ENCODE peak calls at places on chromosomes 1 and 21, in nine cellular contexts. P, Q, Y, T, I, R, Z, C and F are unnamed samples.
A peak's percentile ranks its signal among the peaks of the same experiment; 100 is the strongest.

GRCh38 chr21:31145271-31145801 is 107.1 kb upstream of the KRTAP19-8 start:
- DNase-seq in P (no peak), Q (no peak), Y (no peak), T (no peak), I (no peak), R (no peak), Z (no peak), C (no peak), F (no peak)

GRCh38 chr1:237879195-237879594 is 11.5 kb downstream of the ZP4 start:
- DNase-seq in P (no peak), Q (peak; percentile 71), Y (no peak), T (no peak), I (no peak), R (no peak), Z (no peak), C (no peak), F (no peak)

GRCh38 chr1:165668184-165668583 is 30.2 kb downstream of the ALDH9A1 start:
- DNase-seq in P (no peak), Q (no peak), Y (no peak), T (no peak), I (no peak), R (no peak), Z (no peak), C (no peak), F (no peak)

GRCh38 chr21:32886339-32886738 is 114.8 kb upstream of the PAXBP1 start:
- DNase-seq in P (no peak), Q (no peak), Y (peak; percentile 14), T (no peak), I (no peak), R (no peak), Z (no peak), C (no peak), F (no peak)

GRCh38 chr1:6724517-6725141 is 23.0 kb upstream of the DNAJC11 start:
- DNase-seq in P (no peak), Q (peak; percentile 58), Y (no peak), T (peak; percentile 71), I (no peak), R (peak; percentile 58), Z (no peak), C (no peak), F (no peak)

GRCh38 chr1:1539310-1540014 is 962 bp downstream of the TMEM240 start:
- DNase-seq in P (no peak), Q (peak; percentile 19), Y (no peak), T (peak; percentile 24), I (no peak), R (no peak), Z (no peak), C (peak; percentile 43), F (no peak)

GRCh38 chr1:96520542-96520941 is 201.0 kb upstream of the PTBP2 start:
- DNase-seq in P (no peak), Q (peak; percentile 42), Y (no peak), T (no peak), I (peak; percentile 38), R (no peak), Z (no peak), C (no peak), F (no peak)

GRCh38 chr1:40936878-40937484 is 42.5 kb upstream of the CTPS1 start:
- DNase-seq in P (no peak), Q (peak; percentile 86), Y (no peak), T (peak; percentile 56), I (no peak), R (peak; percentile 38), Z (no peak), C (no peak), F (peak; percentile 21)

GRCh38 chr1:39139723-39140360 is 64.7 kb upstream of the MACF1 start:
- DNase-seq in P (no peak), Q (no peak), Y (no peak), T (no peak), I (no peak), R (no peak), Z (no peak), C (no peak), F (no peak)

GRCh38 chr1:43834280-43835140 is 99.1 kb upstream of the ARTN start:
- DNase-seq in P (no peak), Q (peak; percentile 97), Y (no peak), T (peak; percentile 81), I (no peak), R (peak; percentile 28), Z (no peak), C (no peak), F (peak; percentile 17)

GRCh38 chr1:10867914-10868598 is 71.6 kb upstream of the CASZ1 start:
- DNase-seq in P (no peak), Q (no peak), Y (no peak), T (no peak), I (no peak), R (no peak), Z (no peak), C (no peak), F (peak; percentile 88)

GRCh38 chr1:178543291-178543609 is 30.3 kb downstream of the TEX35 start:
- DNase-seq in P (no peak), Q (no peak), Y (no peak), T (no peak), I (no peak), R (no peak), Z (no peak), C (no peak), F (no peak)

GRCh38 chr1:53025034-53025777 is 36.8 kb upstream of the PODN start:
- DNase-seq in P (peak; percentile 22), Q (peak; percentile 67), Y (no peak), T (peak; percentile 90), I (peak; percentile 67), R (no peak), Z (peak; percentile 39), C (peak; percentile 69), F (no peak)

GRCh38 chr1:28392027-28392652 is 22.6 kb downstream of the PHACTR4 start:
- DNase-seq in P (no peak), Q (peak; percentile 79), Y (no peak), T (peak; percentile 82), I (no peak), R (peak; percentile 81), Z (no peak), C (no peak), F (no peak)

GRCh38 chr1:68571499-68571898 is 74.6 kb upstream of the DEPDC1 start:
- DNase-seq in P (no peak), Q (no peak), Y (no peak), T (peak; percentile 1), I (no peak), R (no peak), Z (no peak), C (no peak), F (no peak)

GRCh38 chr1:155598842-155599331 is 11.1 kb upstream of the MSTO1 start:
- DNase-seq in P (no peak), Q (peak; percentile 23), Y (no peak), T (peak; percentile 58), I (no peak), R (peak; percentile 2), Z (no peak), C (no peak), F (peak; percentile 54)
- H3K4me3 ChIP-seq in P (no peak overlapping the region), Q (no peak overlapping the region), Y (peak overlapping the region; percentile 2), T (peak overlapping the region; percentile 31), I (peak overlapping the region; percentile 8), R (peak overlapping the region; percentile 8), Z (no peak overlapping the region), C (no peak overlapping the region), F (peak overlapping the region; percentile 46)

GRCh38 chr1:93016171-93016570 is 54.9 kb upstream of the DIPK1A start:
- DNase-seq in P (no peak), Q (no peak), Y (no peak), T (peak; percentile 49), I (no peak), R (no peak), Z (no peak), C (no peak), F (no peak)

GRCh38 chr1:93007941-93008577 is 46.8 kb upstream of the DIPK1A start:
- DNase-seq in P (no peak), Q (no peak), Y (no peak), T (peak; percentile 34), I (no peak), R (no peak), Z (no peak), C (no peak), F (no peak)

GRCh38 chr1:93015590-93015989 is 54.3 kb upstream of the DIPK1A start:
- DNase-seq in P (no peak), Q (no peak), Y (no peak), T (no peak), I (no peak), R (peak; percentile 24), Z (no peak), C (no peak), F (no peak)

GRCh38 chr1:93014156-93014555 is 52.9 kb upstream of the DIPK1A start:
- DNase-seq in P (no peak), Q (no peak), Y (no peak), T (no peak), I (no peak), R (no peak), Z (no peak), C (no peak), F (no peak)

DNA sequence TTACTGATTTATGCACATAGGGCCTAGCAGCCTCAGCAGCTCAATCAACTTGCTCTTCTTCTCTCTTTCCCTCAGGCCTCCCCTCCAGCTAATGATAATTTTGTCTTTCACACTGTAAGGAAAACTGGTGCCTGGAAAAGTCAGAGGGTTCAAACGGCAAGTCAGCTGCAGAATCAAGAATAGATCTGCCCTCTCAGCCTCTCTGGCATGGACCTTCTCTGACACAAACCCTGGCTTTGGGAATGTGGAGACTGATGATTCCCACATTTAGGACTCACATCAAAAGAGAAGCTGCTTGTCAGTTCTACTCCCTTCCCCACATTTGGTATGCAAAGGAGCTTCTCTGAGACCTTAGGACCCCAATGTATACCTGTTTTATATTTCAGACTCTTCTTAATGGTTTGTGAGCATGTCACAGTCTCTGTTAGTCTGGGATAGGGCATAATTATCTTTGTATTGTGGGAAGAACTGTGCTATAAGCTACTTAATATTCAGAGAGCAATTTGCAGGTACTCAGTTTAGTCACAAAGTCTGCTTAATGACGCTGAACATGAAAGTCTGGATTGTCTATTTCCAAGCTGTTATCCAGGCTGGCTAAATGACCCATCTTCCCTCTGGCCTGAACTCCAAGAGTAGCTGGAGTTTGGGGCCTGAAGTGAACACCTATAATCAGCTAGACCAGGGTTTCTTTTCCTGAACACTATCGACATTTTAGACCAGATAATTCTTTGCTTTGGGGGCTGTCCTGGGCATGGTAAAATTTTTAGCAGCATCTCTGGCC is 52.2 kb upstream of the DIPK1A start:
- DNase-seq in P (no peak), Q (no peak), Y (no peak), T (no peak), I (no peak), R (no peak), Z (no peak), C (no peak), F (no peak)
- H3K4me3 ChIP-seq in P (no peak overlapping the region), Q (no peak overlapping the region), Y (no peak overlapping the region), T (no peak overlapping the region), I (no peak overlapping the region), R (no peak overlapping the region), Z (no peak overlapping the region), C (no peak overlapping the region), F (no peak overlapping the region)

GRCh38 chr1:210233216-210233494 is 559 bp downstream of the SERTAD4 start:
- DNase-seq in P (no peak), Q (no peak), Y (no peak), T (no peak), I (no peak), R (no peak), Z (no peak), C (no peak), F (peak; percentile 48)
- H3K4me3 ChIP-seq in P (peak overlapping the region; percentile 49), Q (peak overlapping the region; percentile 80), Y (no peak overlapping the region), T (peak overlapping the region; percentile 59), I (peak overlapping the region; percentile 69), R (peak overlapping the region; percentile 58), Z (peak overlapping the region; percentile 39), C (peak overlapping the region; percentile 52), F (peak overlapping the region; percentile 75)

DNA sequence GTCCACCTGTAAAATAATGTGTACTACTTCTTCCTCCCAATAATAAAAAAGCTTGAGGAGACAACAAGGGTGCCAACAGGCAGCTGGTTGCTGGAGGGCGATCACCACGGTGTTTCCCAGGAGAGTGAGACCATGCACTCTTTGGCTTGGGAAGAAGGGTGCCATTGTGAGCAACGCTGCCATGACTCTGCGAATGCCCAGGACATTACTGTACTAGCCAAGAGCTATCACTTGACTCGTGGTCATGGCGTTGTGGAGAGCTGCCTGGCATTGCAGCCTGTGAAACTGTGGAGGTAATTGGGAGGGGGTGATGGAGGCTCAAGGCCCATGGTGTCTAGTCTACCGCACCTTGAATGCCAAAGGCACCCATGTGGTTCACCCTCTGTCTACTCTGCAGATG is 14.6 kb upstream of the PRMT2 start:
- DNase-seq in P (no peak), Q (no peak), Y (no peak), T (no peak), I (no peak), R (no peak), Z (no peak), C (no peak), F (no peak)
- H3K4me3 ChIP-seq in P (no peak overlapping the region), Q (no peak overlapping the region), Y (peak overlapping the region; percentile 29), T (no peak overlapping the region), I (no peak overlapping the region), R (no peak overlapping the region), Z (no peak overlapping the region), C (no peak overlapping the region), F (no peak overlapping the region)